ENCODE peak calls at places on chromosomes 4 and X, in eight cellular contexts. Q, F, G, C, P, T, A and N are unnamed samples.

GRCh38 chr4:142354794-142355416 is 491.2 kb downstream of the INPP4B start:
- DNase-seq in Q (no peak), F (no peak), G (no peak), C (no peak), P (no peak), T (no peak), A (peak), N (no peak)

GRCh38 chr4:112889619-112890294 is 159.7 kb upstream of the ANK2 start:
- DNase-seq in Q (peak), F (no peak), G (peak), C (no peak), P (peak), T (peak), A (no peak), N (no peak)

GRCh38 chr4:27000122-27000521 is 139.5 kb downstream of the STIM2 start:
- DNase-seq in Q (no peak), F (no peak), G (no peak), C (no peak), P (no peak), T (no peak), A (no peak), N (no peak)

GRCh38 chr4:88017516-88018302 is 10.3 kb downstream of the PKD2 start:
- DNase-seq in Q (peak), F (peak), G (peak), C (no peak), P (peak), T (peak), A (no peak), N (no peak)

GRCh38 chr4:68577590-68577989 is 1.5 kb upstream of the UGT2B17 start:
- DNase-seq in Q (no peak), F (no peak), G (no peak), C (no peak), P (no peak), T (no peak), A (no peak), N (no peak)

GRCh38 chrX:40573763-40574162 is 7.0 kb upstream of the ATP6AP2 start:
- DNase-seq in Q (no peak), F (no peak), G (peak), C (peak), P (peak), T (peak), A (peak), N (no peak)

GRCh38 chr4:144970597-144970996 is 127.4 kb downstream of the ANAPC10 start:
- DNase-seq in Q (no peak), F (no peak), G (no peak), C (no peak), P (no peak), T (no peak), A (no peak), N (no peak)

GRCh38 chr4:65918217-65918616 is 247.9 kb upstream of the EPHA5 start:
- DNase-seq in Q (no peak), F (no peak), G (no peak), C (no peak), P (no peak), T (no peak), A (no peak), N (no peak)

GRCh38 chr4:33255507-33255906 is 2535.3 kb downstream of the PCDH7 start:
- DNase-seq in Q (no peak), F (no peak), G (no peak), C (no peak), P (no peak), T (no peak), A (no peak), N (no peak)

GRCh38 chr4:14260591-14260990 is 633.1 kb upstream of the BOD1L1 start:
- DNase-seq in Q (no peak), F (no peak), G (no peak), C (no peak), P (no peak), T (no peak), A (no peak), N (no peak)

GRCh38 chrX:40094041-40094899 is 3.5 kb downstream of the BCOR start:
- DNase-seq in Q (no peak), F (peak), G (peak), C (no peak), P (peak), T (peak), A (peak), N (no peak)

GRCh38 chr4:98506462-98507132 is 151.8 kb downstream of the TSPAN5 start:
- DNase-seq in Q (no peak), F (no peak), G (no peak), C (no peak), P (no peak), T (no peak), A (no peak), N (no peak)

GRCh38 chr4:56840559-56840958 is 19.1 kb upstream of the SPINK2 start:
- DNase-seq in Q (no peak), F (no peak), G (no peak), C (no peak), P (no peak), T (no peak), A (no peak), N (no peak)

GRCh38 chr4:8306511-8307021 is 37.0 kb downstream of the HTRA3 start:
- DNase-seq in Q (no peak), F (no peak), G (no peak), C (no peak), P (no peak), T (no peak), A (no peak), N (no peak)

GRCh38 chrX:132480581-132481203 is 8.1 kb downstream of the MBNL3 start:
- DNase-seq in Q (peak), F (peak), G (peak), C (peak), P (peak), T (peak), A (peak), N (no peak)

GRCh38 chrX:9340619-9341304 is 124.1 kb upstream of the TBL1X start:
- DNase-seq in Q (peak), F (peak), G (peak), C (no peak), P (peak), T (peak), A (peak), N (no peak)